ENCODE peak calls at places on chromosomes 3 and 15, in ten cellular contexts. L is CD8-positive, alpha-beta memory T cell; H is COR-L47; T is CD8-positive, alpha-beta T cell; F is Peyer's patch; D is ACHN; J is left colon; N is body of pancreas; Y is activated naive CD8-positive, alpha-beta T cell treated with anti-CD3 and anti-CD28 coated beads, Interleukin-2, amount 50 U/mL, for 24 hours; S is A549. P is an unnamed sample.

GRCh38 chr15:29039466-29040366 is 153.9 kb downstream of the APBA2 start:
- DNase-seq in L (no peak), H (no peak), T (no peak), F (no peak), D (no peak), J (no peak), N (no peak), Y (peak; percentile 35), S (no peak), P (no peak)

GRCh38 chr3:196398782-196399181 is 33.4 kb downstream of the UBXN7 start:
- DNase-seq in L (no peak), H (no peak), T (no peak), F (no peak), D (no peak), J (no peak), N (no peak), Y (no peak), S (no peak), P (no peak)

GRCh38 chr3:128849776-128850542 is 29.5 kb upstream of the ACAD9 start:
- DNase-seq in L (no peak), H (no peak), T (no peak), F (no peak), D (peak; percentile 9), J (no peak), N (no peak), Y (no peak), S (peak; percentile 9), P (no peak)

GRCh38 chr3:101938262-101938847 is 89.0 kb downstream of the NFKBIZ start:
- DNase-seq in L (peak; percentile 28), H (no peak), T (no peak), F (no peak), D (no peak), J (no peak), N (no peak), Y (no peak), S (no peak), P (no peak)

GRCh38 chr15:54017911-54018310 is 39.7 kb downstream of the UNC13C start:
- DNase-seq in L (no peak), H (no peak), T (no peak), F (no peak), D (no peak), J (no peak), N (no peak), Y (no peak), S (no peak), P (no peak)

GRCh38 chr15:70315431-70315830 is 217.7 kb upstream of the TLE3 start:
- DNase-seq in L (no peak), H (no peak), T (no peak), F (no peak), D (no peak), J (no peak), N (no peak), Y (no peak), S (no peak), P (no peak)

GRCh38 chr3:112759681-112760080 is 87.0 kb downstream of the CD200R1L start:
- DNase-seq in L (no peak), H (peak; percentile 8), T (no peak), F (no peak), D (no peak), J (no peak), N (no peak), Y (no peak), S (no peak), P (no peak)

GRCh38 chr15:60363024-60363674 is 34.6 kb downstream of the ANXA2 start:
- DNase-seq in L (no peak), H (no peak), T (no peak), F (no peak), D (no peak), J (no peak), N (no peak), Y (no peak), S (peak; percentile 52), P (no peak)

GRCh38 chr15:54519577-54519976 is 541.3 kb downstream of the UNC13C start:
- DNase-seq in L (no peak), H (no peak), T (no peak), F (no peak), D (no peak), J (no peak), N (no peak), Y (no peak), S (no peak), P (no peak)

GRCh38 chr3:52226229-52226817 is 878 bp upstream of the TLR9 start:
- DNase-seq in L (no peak), H (no peak), T (no peak), F (no peak), D (no peak), J (no peak), N (no peak), Y (no peak), S (no peak), P (no peak)

GRCh38 chr3:28940530-28940929 is 340.3 kb upstream of the RBMS3 start:
- DNase-seq in L (no peak), H (no peak), T (no peak), F (no peak), D (peak; percentile 20), J (no peak), N (no peak), Y (no peak), S (no peak), P (no peak)

GRCh38 chr15:64599716-64600115 is 139.3 kb downstream of the ZNF609 start:
- DNase-seq in L (no peak), H (no peak), T (no peak), F (no peak), D (no peak), J (no peak), N (no peak), Y (no peak), S (peak; percentile 22), P (no peak)

GRCh38 chr15:80174017-80174746 is 21.4 kb downstream of the FAH start:
- DNase-seq in L (no peak), H (no peak), T (no peak), F (no peak), D (no peak), J (no peak), N (no peak), Y (no peak), S (no peak), P (no peak)

GRCh38 chr3:169173231-169173630 is 490.3 kb downstream of the MECOM start:
- DNase-seq in L (no peak), H (no peak), T (no peak), F (no peak), D (no peak), J (no peak), N (no peak), Y (no peak), S (no peak), P (no peak)

GRCh38 chr3:28761380-28761779 is 412.8 kb upstream of the AZI2 start:
- DNase-seq in L (no peak), H (no peak), T (no peak), F (no peak), D (no peak), J (no peak), N (no peak), Y (no peak), S (no peak), P (no peak)

GRCh38 chr15:43204016-43204901 is 16.6 kb downstream of the EPB42 start:
- DNase-seq in L (peak; percentile 22), H (peak; percentile 12), T (peak; percentile 24), F (no peak), D (peak; percentile 61), J (peak; percentile 64), N (peak; percentile 58), Y (peak; percentile 59), S (peak; percentile 50), P (peak; percentile 34)

GRCh38 chr3:10518506-10519150 is 13.2 kb upstream of the ATP2B2 start:
- DNase-seq in L (no peak), H (no peak), T (no peak), F (peak; percentile 23), D (peak; percentile 73), J (no peak), N (no peak), Y (no peak), S (no peak), P (no peak)

GRCh38 chr3:142977399-142977728 is 13.9 kb upstream of the PAQR9 start:
- DNase-seq in L (no peak), H (no peak), T (no peak), F (no peak), D (peak; percentile 57), J (no peak), N (no peak), Y (no peak), S (peak; percentile 75), P (no peak)

GRCh38 chr15:89021224-89021623 is 67.0 kb upstream of the ABHD2 start:
- DNase-seq in L (no peak), H (no peak), T (no peak), F (no peak), D (no peak), J (no peak), N (no peak), Y (no peak), S (no peak), P (no peak)

GRCh38 chr3:183081459-183082183 is 17.7 kb downstream of the MCCC1 start:
- DNase-seq in L (no peak), H (no peak), T (no peak), F (no peak), D (no peak), J (no peak), N (no peak), Y (no peak), S (no peak), P (no peak)

GRCh38 chr15:57607570-57608000 is 15.9 kb downstream of the MYZAP start:
- DNase-seq in L (no peak), H (no peak), T (no peak), F (peak; percentile 86), D (peak; percentile 24), J (peak; percentile 66), N (peak; percentile 43), Y (no peak), S (peak; percentile 83), P (no peak)

GRCh38 chr15:64807051-64807749 is 18.2 kb downstream of the PIF1 start:
- DNase-seq in L (no peak), H (no peak), T (no peak), F (no peak), D (no peak), J (no peak), N (no peak), Y (no peak), S (no peak), P (no peak)

GRCh38 chr3:64445318-64446300 is 220.3 kb upstream of the PRICKLE2 start:
- DNase-seq in L (no peak), H (no peak), T (no peak), F (no peak), D (peak; percentile 60), J (peak; percentile 37), N (peak; percentile 48), Y (no peak), S (peak; percentile 32), P (no peak)

GRCh38 chr3:44179251-44179650 is 62.4 kb upstream of the TOPAZ1 start:
- DNase-seq in L (no peak), H (no peak), T (no peak), F (no peak), D (no peak), J (no peak), N (no peak), Y (no peak), S (no peak), P (no peak)

GRCh38 chr3:60339310-60339709 is 911.9 kb downstream of the FHIT start:
- DNase-seq in L (no peak), H (no peak), T (no peak), F (no peak), D (no peak), J (no peak), N (no peak), Y (no peak), S (no peak), P (no peak)

GRCh38 chr3:14452676-14453367 is 50.4 kb downstream of the SLC6A6 start:
- DNase-seq in L (no peak), H (peak; percentile 83), T (no peak), F (peak; percentile 86), D (peak; percentile 90), J (peak; percentile 82), N (peak; percentile 76), Y (no peak), S (peak; percentile 88), P (no peak)

GRCh38 chr3:113339616-113340244 is 101.6 kb downstream of the CFAP44 start:
- DNase-seq in L (no peak), H (no peak), T (no peak), F (no peak), D (peak; percentile 0), J (no peak), N (no peak), Y (no peak), S (no peak), P (no peak)

GRCh38 chr3:113249111-113249510 is 37.8 kb downstream of the BOC start:
- DNase-seq in L (no peak), H (no peak), T (no peak), F (no peak), D (peak; percentile 10), J (no peak), N (no peak), Y (no peak), S (peak; percentile 8), P (no peak)

P was measured in CD4-positive, alpha-beta memory T cell.